ENCODE peak calls at places on chromosomes 11 and 22, in ten cellular contexts. One of them, this sample, is unnamed.

GRCh38 chr11:105392546-105392945 is 217.3 kb upstream of the GRIA4 start:
- DNase-seq in GM23338: no peak
- DNase-seq in Peyer's patch: no peak
- DNase-seq in colonic mucosa: no peak
- DNase-seq in ovary: no peak
- DNase-seq in lower leg skin: no peak
- DNase-seq in fibroblast of lung: peak
- DNase-seq in stomach: no peak
- DNase-seq in GM06990: no peak
- DNase-seq in AG10803: peak
- DNase-seq in this sample: peak

GRCh38 chr11:12842933-12843636 is 166.0 kb upstream of the RASSF10 start:
- DNase-seq in GM23338: no peak
- DNase-seq in Peyer's patch: no peak
- DNase-seq in colonic mucosa: peak
- DNase-seq in ovary: no peak
- DNase-seq in lower leg skin: no peak
- DNase-seq in fibroblast of lung: peak
- DNase-seq in stomach: no peak
- DNase-seq in GM06990: no peak
- DNase-seq in AG10803: peak
- DNase-seq in this sample: peak

GRCh38 chr11:116703421-116703820 is 69.4 kb downstream of the BUD13 start:
- DNase-seq in GM23338: peak
- DNase-seq in Peyer's patch: no peak
- DNase-seq in colonic mucosa: no peak
- DNase-seq in ovary: no peak
- DNase-seq in lower leg skin: no peak
- DNase-seq in fibroblast of lung: no peak
- DNase-seq in stomach: no peak
- DNase-seq in GM06990: no peak
- DNase-seq in AG10803: no peak
- DNase-seq in this sample: no peak

GRCh38 chr11:70142171-70142875 is 60.8 kb upstream of the FADD start:
- DNase-seq in GM23338: no peak
- DNase-seq in Peyer's patch: no peak
- DNase-seq in colonic mucosa: no peak
- DNase-seq in ovary: no peak
- DNase-seq in lower leg skin: no peak
- DNase-seq in fibroblast of lung: peak
- DNase-seq in stomach: peak
- DNase-seq in GM06990: no peak
- DNase-seq in AG10803: no peak
- DNase-seq in this sample: peak

GRCh38 chr11:77705195-77705876 is 67.7 kb upstream of the CLNS1A start:
- DNase-seq in GM23338: peak
- DNase-seq in Peyer's patch: no peak
- DNase-seq in colonic mucosa: no peak
- DNase-seq in ovary: no peak
- DNase-seq in lower leg skin: no peak
- DNase-seq in fibroblast of lung: peak
- DNase-seq in stomach: no peak
- DNase-seq in GM06990: no peak
- DNase-seq in AG10803: peak
- DNase-seq in this sample: peak

GRCh38 chr11:68373810-68374501 is 61.6 kb downstream of the LRP5 start:
- DNase-seq in GM23338: no peak
- DNase-seq in Peyer's patch: peak
- DNase-seq in colonic mucosa: peak
- DNase-seq in ovary: peak
- DNase-seq in lower leg skin: no peak
- DNase-seq in fibroblast of lung: peak
- DNase-seq in stomach: peak
- DNase-seq in GM06990: no peak
- DNase-seq in AG10803: peak
- DNase-seq in this sample: no peak

GRCh38 chr22:44682556-44683168 is 19.3 kb upstream of the PRR5 start:
- DNase-seq in GM23338: no peak
- DNase-seq in Peyer's patch: no peak
- DNase-seq in colonic mucosa: no peak
- DNase-seq in ovary: no peak
- DNase-seq in lower leg skin: no peak
- DNase-seq in fibroblast of lung: no peak
- DNase-seq in stomach: no peak
- DNase-seq in GM06990: no peak
- DNase-seq in AG10803: no peak
- DNase-seq in this sample: no peak

GRCh38 chr11:35206616-35207015 is 67.6 kb downstream of the CD44 start:
- DNase-seq in GM23338: no peak
- DNase-seq in Peyer's patch: no peak
- DNase-seq in colonic mucosa: no peak
- DNase-seq in ovary: no peak
- DNase-seq in lower leg skin: no peak
- DNase-seq in fibroblast of lung: no peak
- DNase-seq in stomach: no peak
- DNase-seq in GM06990: no peak
- DNase-seq in AG10803: no peak
- DNase-seq in this sample: no peak

GRCh38 chr11:34866375-34866774 is 49.8 kb downstream of the APIP start:
- DNase-seq in GM23338: no peak
- DNase-seq in Peyer's patch: no peak
- DNase-seq in colonic mucosa: no peak
- DNase-seq in ovary: no peak
- DNase-seq in lower leg skin: no peak
- DNase-seq in fibroblast of lung: no peak
- DNase-seq in stomach: no peak
- DNase-seq in GM06990: no peak
- DNase-seq in AG10803: peak
- DNase-seq in this sample: peak

GRCh38 chr11:60859616-60860250 is 4.0 kb upstream of the PTGDR2 start:
- DNase-seq in GM23338: no peak
- DNase-seq in Peyer's patch: no peak
- DNase-seq in colonic mucosa: no peak
- DNase-seq in ovary: no peak
- DNase-seq in lower leg skin: no peak
- DNase-seq in fibroblast of lung: no peak
- DNase-seq in stomach: no peak
- DNase-seq in GM06990: no peak
- DNase-seq in AG10803: no peak
- DNase-seq in this sample: no peak

GRCh38 chr11:2467695-2468055 is 22.9 kb downstream of the KCNQ1 start:
- DNase-seq in GM23338: no peak
- DNase-seq in Peyer's patch: no peak
- DNase-seq in colonic mucosa: no peak
- DNase-seq in ovary: no peak
- DNase-seq in lower leg skin: peak
- DNase-seq in fibroblast of lung: no peak
- DNase-seq in stomach: peak
- DNase-seq in GM06990: no peak
- DNase-seq in AG10803: no peak
- DNase-seq in this sample: no peak

GRCh38 chr22:26756675-26757293 is 99.4 kb downstream of the MIAT start:
- DNase-seq in GM23338: peak
- DNase-seq in Peyer's patch: peak
- DNase-seq in colonic mucosa: peak
- DNase-seq in ovary: peak
- DNase-seq in lower leg skin: no peak
- DNase-seq in fibroblast of lung: peak
- DNase-seq in stomach: peak
- DNase-seq in GM06990: peak
- DNase-seq in AG10803: peak
- DNase-seq in this sample: peak

GRCh38 chr11:57490456-57491248 is 24.9 kb downstream of the SLC43A1 start:
- DNase-seq in GM23338: no peak
- DNase-seq in Peyer's patch: no peak
- DNase-seq in colonic mucosa: no peak
- DNase-seq in ovary: no peak
- DNase-seq in lower leg skin: no peak
- DNase-seq in fibroblast of lung: no peak
- DNase-seq in stomach: no peak
- DNase-seq in GM06990: no peak
- DNase-seq in AG10803: no peak
- DNase-seq in this sample: peak

GRCh38 chr22:46754110-46754799 is 8.2 kb upstream of the TBC1D22A start:
- DNase-seq in GM23338: no peak
- DNase-seq in Peyer's patch: peak
- DNase-seq in colonic mucosa: peak
- DNase-seq in ovary: peak
- DNase-seq in lower leg skin: peak
- DNase-seq in fibroblast of lung: peak
- DNase-seq in stomach: peak
- DNase-seq in GM06990: no peak
- DNase-seq in AG10803: peak
- DNase-seq in this sample: peak

GRCh38 chr22:39967996-39968968 is 8.1 kb downstream of the TMA7B start:
- DNase-seq in GM23338: peak
- DNase-seq in Peyer's patch: no peak
- DNase-seq in colonic mucosa: no peak
- DNase-seq in ovary: no peak
- DNase-seq in lower leg skin: no peak
- DNase-seq in fibroblast of lung: no peak
- DNase-seq in stomach: no peak
- DNase-seq in GM06990: no peak
- DNase-seq in AG10803: peak
- DNase-seq in this sample: no peak

GRCh38 chr22:38138961-38139360 is 28.5 kb upstream of the BAIAP2L2 start:
- DNase-seq in GM23338: no peak
- DNase-seq in Peyer's patch: peak
- DNase-seq in colonic mucosa: no peak
- DNase-seq in ovary: no peak
- DNase-seq in lower leg skin: no peak
- DNase-seq in fibroblast of lung: no peak
- DNase-seq in stomach: no peak
- DNase-seq in GM06990: no peak
- DNase-seq in AG10803: no peak
- DNase-seq in this sample: no peak
- H3K4me3 ChIP-seq in GM23338: no peak
- H3K4me3 ChIP-seq in Peyer's patch: no peak
- H3K4me3 ChIP-seq in colonic mucosa: no peak
- H3K4me3 ChIP-seq in ovary: no peak
- H3K4me3 ChIP-seq in lower leg skin: no peak
- H3K4me3 ChIP-seq in fibroblast of lung: no peak
- H3K4me3 ChIP-seq in stomach: no peak
- H3K4me3 ChIP-seq in GM06990: no peak
- H3K4me3 ChIP-seq in AG10803: no peak
- H3K4me3 ChIP-seq in this sample: no peak

GRCh38 chr11:98155696-98156095 is 865.1 kb upstream of the CNTN5 start:
- DNase-seq in GM23338: no peak
- DNase-seq in Peyer's patch: no peak
- DNase-seq in colonic mucosa: no peak
- DNase-seq in ovary: no peak
- DNase-seq in lower leg skin: no peak
- DNase-seq in fibroblast of lung: no peak
- DNase-seq in stomach: no peak
- DNase-seq in GM06990: no peak
- DNase-seq in AG10803: no peak
- DNase-seq in this sample: no peak
- TF ChIP-seq CTCF in GM23338: no peak
- TF ChIP-seq CTCF in Peyer's patch: no peak
- TF ChIP-seq CTCF in colonic mucosa: no peak
- TF ChIP-seq CTCF in ovary: no peak
- TF ChIP-seq CTCF in lower leg skin: no peak
- TF ChIP-seq CTCF in fibroblast of lung: no peak
- TF ChIP-seq CTCF in stomach: no peak
- TF ChIP-seq CTCF in GM06990: no peak
- TF ChIP-seq CTCF in AG10803: no peak
- TF ChIP-seq CTCF in this sample: no peak

GRCh38 chr11:75826463-75827220 is 11.6 kb downstream of the UVRAG start:
- DNase-seq in GM23338: peak
- DNase-seq in Peyer's patch: no peak
- DNase-seq in colonic mucosa: no peak
- DNase-seq in ovary: no peak
- DNase-seq in lower leg skin: no peak
- DNase-seq in fibroblast of lung: peak
- DNase-seq in stomach: no peak
- DNase-seq in GM06990: no peak
- DNase-seq in AG10803: peak
- DNase-seq in this sample: no peak
- H3K4me3 ChIP-seq in GM23338: no peak
- H3K4me3 ChIP-seq in Peyer's patch: no peak
- H3K4me3 ChIP-seq in colonic mucosa: no peak
- H3K4me3 ChIP-seq in ovary: no peak
- H3K4me3 ChIP-seq in lower leg skin: no peak
- H3K4me3 ChIP-seq in fibroblast of lung: no peak
- H3K4me3 ChIP-seq in stomach: peak
- H3K4me3 ChIP-seq in GM06990: no peak
- H3K4me3 ChIP-seq in AG10803: no peak
- H3K4me3 ChIP-seq in this sample: no peak

GRCh38 chr11:73333173-73333572 is 25.1 kb downstream of the ARHGEF17 start:
- DNase-seq in GM23338: no peak
- DNase-seq in Peyer's patch: no peak
- DNase-seq in colonic mucosa: no peak
- DNase-seq in ovary: no peak
- DNase-seq in lower leg skin: no peak
- DNase-seq in fibroblast of lung: no peak
- DNase-seq in stomach: no peak
- DNase-seq in GM06990: no peak
- DNase-seq in AG10803: no peak
- DNase-seq in this sample: no peak

GRCh38 chr11:73333626-73334199 is 25.6 kb downstream of the ARHGEF17 start:
- DNase-seq in GM23338: no peak
- DNase-seq in Peyer's patch: no peak
- DNase-seq in colonic mucosa: no peak
- DNase-seq in ovary: no peak
- DNase-seq in lower leg skin: no peak
- DNase-seq in fibroblast of lung: no peak
- DNase-seq in stomach: no peak
- DNase-seq in GM06990: no peak
- DNase-seq in AG10803: no peak
- DNase-seq in this sample: no peak

GRCh38 chr11:73331138-73331916 is 23.3 kb downstream of the ARHGEF17 start:
- DNase-seq in GM23338: peak
- DNase-seq in Peyer's patch: no peak
- DNase-seq in colonic mucosa: no peak
- DNase-seq in ovary: peak
- DNase-seq in lower leg skin: no peak
- DNase-seq in fibroblast of lung: peak
- DNase-seq in stomach: no peak
- DNase-seq in GM06990: no peak
- DNase-seq in AG10803: no peak
- DNase-seq in this sample: no peak

GRCh38 chr11:73327812-73328364 is 19.8 kb downstream of the ARHGEF17 start:
- DNase-seq in GM23338: no peak
- DNase-seq in Peyer's patch: no peak
- DNase-seq in colonic mucosa: no peak
- DNase-seq in ovary: no peak
- DNase-seq in lower leg skin: no peak
- DNase-seq in fibroblast of lung: no peak
- DNase-seq in stomach: no peak
- DNase-seq in GM06990: no peak
- DNase-seq in AG10803: no peak
- DNase-seq in this sample: no peak

DNA sequence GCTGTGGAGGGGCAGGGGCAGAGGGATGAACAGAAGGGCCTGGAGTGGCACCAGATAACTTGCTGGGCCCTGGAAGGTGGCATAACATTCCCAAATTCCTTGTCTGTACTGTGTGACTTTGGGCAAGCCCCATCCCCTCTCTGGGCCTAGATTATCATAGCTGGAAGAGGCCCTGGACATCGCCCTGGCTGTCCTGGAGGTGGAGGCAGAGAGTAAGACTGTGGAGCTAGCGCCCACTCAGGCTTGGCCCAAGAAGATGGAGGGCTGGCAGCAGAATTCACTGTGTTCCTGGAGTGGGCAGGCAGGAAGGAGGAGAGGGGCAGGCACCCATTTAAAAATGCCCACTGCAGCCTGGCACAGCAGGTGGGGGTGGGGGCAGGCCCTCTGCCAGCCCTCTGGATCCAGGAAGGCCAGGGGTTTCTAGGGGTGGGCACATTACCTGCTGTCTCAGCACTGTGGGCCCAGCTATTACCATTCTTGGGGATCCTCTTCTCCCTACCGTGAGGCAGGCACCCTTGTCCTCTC is 22.6 kb downstream of the ARHGEF17 start:
- DNase-seq in GM23338: peak
- DNase-seq in Peyer's patch: no peak
- DNase-seq in colonic mucosa: no peak
- DNase-seq in ovary: no peak
- DNase-seq in lower leg skin: no peak
- DNase-seq in fibroblast of lung: peak
- DNase-seq in stomach: no peak
- DNase-seq in GM06990: no peak
- DNase-seq in AG10803: no peak
- DNase-seq in this sample: no peak
- TF ChIP-seq CTCF in GM23338: peak
- TF ChIP-seq CTCF in Peyer's patch: no peak
- TF ChIP-seq CTCF in colonic mucosa: no peak
- TF ChIP-seq CTCF in ovary: no peak
- TF ChIP-seq CTCF in lower leg skin: no peak
- TF ChIP-seq CTCF in fibroblast of lung: peak
- TF ChIP-seq CTCF in stomach: no peak
- TF ChIP-seq CTCF in GM06990: no peak
- TF ChIP-seq CTCF in AG10803: peak
- TF ChIP-seq CTCF in this sample: peak

This sample was measured in epithelial cell of esophagus.